ENCODE peak calls at places on chromosome 6, in six cellular contexts. C, A, M, V, Q and X are unnamed samples.

GRCh38 chr6:109008061-109008460 is 86.6 kb downstream of the SESN1 start:
- DNase-seq in V (no peak), C (no peak), Q (no peak), A (no peak), M (no peak), X (no peak)

GRCh38 chr6:113949499-113949898 is 21.4 kb downstream of the HDAC2 start:
- DNase-seq in M (no peak), Q (no peak), A (no peak), C (no peak), V (no peak), X (no peak)

GRCh38 chr6:132751828-132752227 is 5.9 kb downstream of the VNN2 start:
- DNase-seq in M (no peak), V (no peak), Q (no peak), C (no peak), A (no peak), X (no peak)

GRCh38 chr6:67102743-67103142 is 1395.7 kb upstream of the EYS start:
- DNase-seq in Q (no peak), A (no peak), C (no peak), M (no peak), V (no peak), X (no peak)

GRCh38 chr6:117668736-117669135 is 6.5 kb upstream of the NUS1 start:
- DNase-seq in M (no peak), V (no peak), C (no peak), A (no peak), Q (no peak), X (no peak)

GRCh38 chr6:20661721-20662120 is 127.5 kb downstream of the CDKAL1 start:
- DNase-seq in C (peak), M (no peak), A (no peak), V (peak), Q (no peak), X (no peak)

GRCh38 chr6:67190733-67191132 is 1444.3 kb upstream of the ADGRB3 start:
- DNase-seq in A (no peak), Q (no peak), C (no peak), V (no peak), M (no peak), X (no peak)

GRCh38 chr6:26025047-26025893 is 62.0 kb upstream of the HFE start:
- DNase-seq in A (no peak), V (no peak), C (no peak), Q (no peak), M (no peak), X (no peak)

GRCh38 chr6:28589234-28589951 is 63.7 kb downstream of the GPX5 start:
- DNase-seq in V (peak), Q (peak), C (peak), A (peak), M (no peak), X (peak)

GRCh38 chr6:108653864-108654402 is 93.2 kb downstream of the FOXO3 start:
- DNase-seq in V (no peak), A (no peak), C (peak), Q (no peak), M (peak), X (no peak)

GRCh38 chr6:170031096-170031471 is 259.8 kb downstream of the DLL1 start:
- DNase-seq in C (no peak), M (peak), A (no peak), V (peak), Q (no peak), X (no peak)

GRCh38 chr6:72132851-72133250 is 246.5 kb downstream of the RIMS1 start:
- DNase-seq in M (no peak), Q (no peak), V (no peak), C (no peak), A (no peak), X (no peak)

GRCh38 chr6:142773859-142774258 is 171.1 kb downstream of the HIVEP2 start:
- DNase-seq in M (no peak), V (no peak), Q (no peak), A (no peak), C (no peak), X (no peak)

GRCh38 chr6:130565696-130566095 is 199.9 kb downstream of the TMEM200A start:
- DNase-seq in C (no peak), Q (no peak), M (no peak), A (no peak), V (no peak), X (no peak)

GRCh38 chr6:52572536-52572935 is 4.3 kb downstream of the TRAM2 start:
- DNase-seq in V (no peak), M (no peak), A (no peak), C (no peak), Q (no peak), X (no peak)

GRCh38 chr6:44245912-44246662 is 814 bp upstream of the HSP90AB1 start:
- DNase-seq in C (no peak), Q (peak), A (peak), V (peak), M (peak), X (peak)

GRCh38 chr6:32967151-32968091 is 973 bp upstream of the BRD2 start:
- DNase-seq in V (peak), M (no peak), Q (no peak), A (peak), C (peak), X (peak)

GRCh38 chr6:19796452-19796851 is 40.7 kb upstream of the ID4 start:
- DNase-seq in C (no peak), A (no peak), M (no peak), Q (no peak), V (no peak), X (no peak)

GRCh38 chr6:138109042-138109997 is 2.1 kb upstream of the PERP start:
- DNase-seq in V (peak), A (peak), M (peak), C (peak), Q (peak), X (peak)

GRCh38 chr6:122416825-122417224 is 17.4 kb downstream of the HSF2 start:
- DNase-seq in M (no peak), C (no peak), Q (no peak), V (no peak), A (no peak), X (no peak)

GRCh38 chr6:5275497-5275896 is 14.2 kb downstream of the FARS2 start:
- DNase-seq in V (no peak), Q (no peak), M (no peak), A (no peak), C (no peak), X (no peak)

GRCh38 chr6:154343473-154344308 is 12.9 kb downstream of the IPCEF1 start:
- DNase-seq in Q (no peak), C (no peak), V (peak), M (no peak), A (no peak), X (peak)

GRCh38 chr6:158033751-158034702 is 52.4 kb downstream of the SYNJ2 start:
- DNase-seq in M (no peak), V (no peak), Q (no peak), C (no peak), A (no peak), X (peak)

GRCh38 chr6:157985378-157986155 is 3.9 kb downstream of the SYNJ2 start:
- DNase-seq in C (no peak), Q (no peak), A (no peak), M (peak), V (peak), X (peak)

GRCh38 chr6:47009583-47009982 is 32.5 kb downstream of the ADGRF1 start:
- DNase-seq in Q (no peak), V (no peak), A (no peak), C (no peak), M (no peak), X (no peak)

GRCh38 chr6:133973109-133973971 is 20.3 kb downstream of the TBPL1 start:
- DNase-seq in A (no peak), M (no peak), C (peak), Q (no peak), V (peak), X (no peak)

GRCh38 chr6:29631860-29632731 is 887 bp downstream of the GABBR1 start:
- DNase-seq in A (peak), Q (peak), V (no peak), M (peak), C (peak), X (peak)

GRCh38 chr6:168616807-168617756 is 176.1 kb downstream of the SMOC2 start:
- DNase-seq in C (no peak), M (peak), V (no peak), Q (no peak), A (no peak), X (peak)

GRCh38 chr6:151690303-151690702 is 117.2 kb upstream of the ESR1 start:
- DNase-seq in Q (no peak), V (no peak), A (no peak), M (no peak), C (no peak), X (no peak)

GRCh38 chr6:16069222-16069621 is 59.7 kb upstream of the MYLIP start:
- DNase-seq in V (no peak), Q (no peak), A (no peak), C (no peak), M (no peak), X (no peak)

GRCh38 chr6:79946242-79946641 is 1.1 kb downstream of the ELOVL4 start:
- DNase-seq in M (no peak), A (peak), C (peak), Q (no peak), V (peak), X (no peak)

GRCh38 chr6:133241088-133241900 is at the start of gene EYA4:
- DNase-seq in Q (peak), C (no peak), V (no peak), M (no peak), A (peak), X (no peak)